ENCODE peak calls at places on chromosomes 6 and 20, in ten cellular contexts. I, O, P, Y, J, H, T, X, D and V are unnamed samples.

GRCh38 chr6:46352541-46353267 is 138.5 kb downstream of the RCAN2 start:
- DNase-seq in T (no peak), X (no peak), D (no peak), Y (no peak), J (no peak), I (no peak), P (no peak), O (no peak), H (no peak), V (no peak)

GRCh38 chr6:163748036-163748435 is 333.5 kb downstream of the QKI start:
- DNase-seq in P (no peak), Y (no peak), H (no peak), I (no peak), T (no peak), J (no peak), X (no peak), D (no peak), O (no peak), V (no peak)

GRCh38 chr6:43926644-43927524 is 156.9 kb downstream of the VEGFA start:
- DNase-seq in P (peak; percentile 87), X (peak; percentile 77), Y (no peak), D (no peak), J (peak; percentile 98), O (peak; percentile 88), T (peak; percentile 78), I (peak; percentile 92), H (no peak), V (peak; percentile 62)

GRCh38 chr6:121726596-121726995 is 291.1 kb downstream of the GJA1 start:
- DNase-seq in T (peak; percentile 36), O (no peak), H (no peak), I (no peak), D (no peak), J (no peak), P (no peak), Y (no peak), X (no peak), V (no peak)

GRCh38 chr6:56947931-56948330 is 7.0 kb upstream of the BEND6 start:
- DNase-seq in X (no peak), D (no peak), I (no peak), O (no peak), T (no peak), Y (no peak), J (no peak), H (no peak), P (no peak), V (no peak)

GRCh38 chr6:79909517-79909916 is 37.8 kb downstream of the ELOVL4 start:
- DNase-seq in J (no peak), X (no peak), Y (no peak), P (no peak), T (no peak), O (no peak), I (no peak), D (no peak), H (no peak), V (no peak)

GRCh38 chr6:46935687-46936086 is 13.9 kb upstream of the ADGRF5 start:
- DNase-seq in P (no peak), J (no peak), X (peak; percentile 29), Y (no peak), D (no peak), O (no peak), T (no peak), H (peak; percentile 51), I (no peak), V (no peak)

GRCh38 chr20:64005394-64005793 is 24.5 kb downstream of the PRPF6 start:
- DNase-seq in Y (no peak), X (no peak), P (no peak), O (peak; percentile 65), D (no peak), H (no peak), I (no peak), J (no peak), T (peak; percentile 22), V (no peak)

GRCh38 chr6:119116712-119117281 is 38.3 kb upstream of the FAM184A start:
- DNase-seq in I (no peak), P (no peak), O (no peak), T (no peak), H (no peak), X (peak; percentile 35), Y (no peak), J (no peak), D (no peak), V (peak; percentile 31)
- TF ChIP-seq CTCF in I (peak; percentile 2), P (peak; percentile 17), O (peak; percentile 6), T (peak; percentile 22), H (peak; percentile 22), X (peak; percentile 29), Y (peak; percentile 31), J (peak; percentile 14), D (no peak), V (peak; percentile 77)

GRCh38 chr20:45032276-45032675 is 66.0 kb downstream of the STK4 start:
- DNase-seq in T (no peak), J (no peak), X (no peak), H (no peak), P (no peak), I (no peak), O (no peak), D (no peak), Y (no peak), V (no peak)

GRCh38 chr20:45036044-45036755 is 64.7 kb downstream of the KCNS1 start:
- DNase-seq in X (no peak), O (peak; percentile 65), P (no peak), T (peak; percentile 89), I (no peak), D (no peak), Y (no peak), J (peak; percentile 68), H (no peak), V (no peak)

GRCh38 chr20:45034436-45034835 is 66.5 kb downstream of the KCNS1 start:
- DNase-seq in O (no peak), I (no peak), H (no peak), D (no peak), T (no peak), Y (no peak), P (no peak), X (no peak), J (no peak), V (no peak)

GRCh38 chr20:45029884-45030283 is 63.6 kb downstream of the STK4 start:
- DNase-seq in H (no peak), I (no peak), P (no peak), T (no peak), Y (no peak), J (no peak), X (no peak), D (no peak), O (no peak), V (no peak)

DNA sequence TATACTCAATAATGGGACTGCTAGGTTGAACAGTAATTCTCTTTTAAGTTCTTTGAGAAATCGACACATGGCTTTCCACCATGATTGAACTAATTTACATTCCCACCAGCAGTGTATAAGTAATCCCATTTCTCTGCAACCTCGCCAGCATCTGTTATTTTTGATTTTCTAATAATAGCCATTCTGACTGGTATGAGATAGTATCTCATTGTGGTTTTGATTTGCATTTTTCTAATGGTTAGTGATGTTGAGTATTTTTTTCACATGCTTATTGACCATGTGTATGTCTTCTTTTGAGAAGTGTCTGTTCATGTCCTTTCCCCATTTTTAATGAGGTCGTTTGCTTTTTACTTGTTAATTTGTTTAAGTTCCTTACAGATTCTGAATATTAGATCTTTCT is 66.5 kb downstream of the STK4 start:
- DNase-seq in P (no peak), Y (no peak), X (no peak), I (no peak), O (no peak), D (no peak), H (no peak), J (peak; percentile 33), T (no peak), V (no peak)
- TF ChIP-seq CTCF in P (no peak), Y (no peak), X (no peak), I (no peak), O (no peak), D (no peak), H (no peak), J (no peak), T (no peak), V (no peak)

GRCh38 chr6:51398793-51399192 is 580.1 kb downstream of the TFAP2B start:
- DNase-seq in I (no peak), P (no peak), X (no peak), J (no peak), T (no peak), H (no peak), Y (no peak), O (no peak), D (no peak), V (no peak)
- TF ChIP-seq CTCF in I (no peak), P (no peak), X (no peak), J (no peak), T (no peak), H (no peak), Y (peak; percentile 63), O (no peak), D (no peak), V (no peak)

DNA sequence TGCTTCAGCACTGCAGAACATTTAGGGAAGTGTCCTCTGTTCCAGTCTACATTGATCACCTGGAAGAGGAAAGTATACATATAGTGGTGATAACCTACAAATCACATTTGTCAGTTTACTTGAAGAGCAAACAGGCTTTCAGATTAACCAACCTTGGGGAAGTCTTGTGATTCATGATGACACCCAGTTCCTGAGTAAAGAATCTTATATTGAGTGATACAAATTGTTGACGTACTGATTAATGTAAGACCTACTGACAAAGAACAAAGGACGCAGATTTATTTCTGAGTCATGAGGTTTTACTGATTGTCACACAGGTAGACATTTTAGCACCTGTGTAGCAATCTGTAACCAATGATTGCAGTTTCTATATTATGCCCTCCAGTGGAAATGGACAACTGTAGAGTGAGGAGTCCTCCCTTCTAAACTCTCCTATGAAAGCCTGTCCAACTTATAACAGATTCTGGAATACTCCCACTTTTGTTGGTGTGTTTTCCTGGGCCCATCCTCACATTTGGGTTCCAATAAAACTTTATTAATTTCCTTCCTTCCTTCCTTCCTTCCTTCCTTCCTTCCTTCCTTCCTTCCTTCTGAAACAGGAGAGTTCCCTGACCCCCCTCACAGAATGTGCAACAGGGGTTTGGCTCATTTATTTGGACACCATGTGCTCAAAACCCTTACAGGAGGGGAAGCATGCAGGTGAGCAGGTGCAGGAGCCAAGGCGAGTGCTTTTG is 113.5 kb downstream of the SLC35B3 start:
- DNase-seq in I (peak; percentile 23), T (no peak), D (no peak), H (no peak), O (no peak), P (no peak), Y (no peak), J (no peak), X (no peak), V (no peak)
- TF ChIP-seq CTCF in I (no peak), T (no peak), D (no peak), H (no peak), O (no peak), P (no peak), Y (no peak), J (no peak), X (no peak), V (no peak)

DNA sequence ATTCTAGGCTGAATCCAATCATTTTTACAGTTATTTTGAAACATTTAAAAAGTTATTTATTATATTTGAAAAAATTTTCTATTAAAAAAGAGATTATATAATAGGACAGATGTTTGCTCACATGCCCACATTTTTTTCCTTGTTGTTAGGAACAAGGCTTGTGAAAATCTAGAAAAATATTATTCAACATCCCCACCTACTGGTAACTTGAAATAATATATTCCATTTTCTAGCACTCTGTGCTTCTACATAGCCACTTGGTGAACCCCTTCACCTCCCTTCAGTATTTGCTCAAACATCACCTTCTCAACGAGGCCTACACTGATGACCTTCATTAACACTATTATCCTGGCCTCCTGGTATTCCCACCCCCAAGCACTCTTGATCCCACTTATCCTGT is 18.4 kb upstream of the GPRC6A start:
- DNase-seq in H (no peak), I (peak; percentile 54), J (peak; percentile 33), Y (peak; percentile 16), T (peak; percentile 66), O (peak; percentile 2), X (no peak), D (no peak), P (no peak), V (no peak)
- TF ChIP-seq CTCF in H (no peak), I (peak; percentile 60), J (peak; percentile 37), Y (peak; percentile 23), T (peak; percentile 4), O (peak; percentile 7), X (no peak), D (no peak), P (no peak), V (peak; percentile 28)